ENCODE peak calls at places on chromosomes 2 and 18, in nine cellular contexts. B is activated naive CD8-positive, alpha-beta T cell treated with anti-CD3 and anti-CD28 coated beads, Interleukin-2, amount 50 U/mL, for 24 hours; A is stimulated activated naive CD8-positive, alpha-beta T cell treated with anti-CD3 and anti-CD28 coated beads, Interleukin-15, Interleukin-2, amounts not matched to agents 100 U/mL and 50 U/mL, for 24 hours; P is aorta; L is PC-3; J is upper lobe of right lung; Y is activated B cell treated with CpG ODN at 0.5 μM for 24 hours; S is pancreas; Q is activated CD4-positive, alpha-beta T cell treated with anti-CD3 and anti-CD28 coated beads for 36 hours. X is an unnamed sample.

GRCh38 chr2:5932556-5933469 is 240.6 kb downstream of the SOX11 start:
- ATAC-seq in B (no peak), Y (no peak), S (peak), P (no peak), A (no peak), Q (no peak), L (no peak), J (peak), X (no peak)

GRCh38 chr2:191846787-191847620 is at the start of gene CAVIN2:
- ATAC-seq in B (no peak), L (peak), A (no peak), Q (no peak), Y (no peak), S (peak), J (peak), P (peak), X (no peak)

GRCh38 chr18:54822872-54823845 is 5.1 kb upstream of the RAB27B start:
- ATAC-seq in L (peak), P (no peak), Y (no peak), Q (no peak), A (no peak), B (no peak), S (peak), J (peak), X (no peak)

GRCh38 chr2:161983010-161983651 is 90.9 kb downstream of the DPP4 start:
- ATAC-seq in S (no peak), P (no peak), Q (no peak), L (peak), B (no peak), Y (no peak), A (no peak), J (no peak), X (no peak)

GRCh38 chr2:88100489-88100858 is 27.4 kb downstream of the FABP1 start:
- ATAC-seq in J (no peak), B (no peak), L (no peak), P (no peak), Q (no peak), Y (no peak), A (no peak), S (no peak), X (no peak)

GRCh38 chr2:39516347-39517101 is 79.4 kb upstream of the MAP4K3 start:
- ATAC-seq in Y (no peak), S (peak), P (peak), B (no peak), Q (no peak), J (peak), L (no peak), A (no peak), X (no peak)

GRCh38 chr2:121664713-121665112 is 15.5 kb upstream of the CLASP1 start:
- ATAC-seq in P (no peak), A (no peak), B (no peak), Y (no peak), J (no peak), S (no peak), Q (no peak), L (peak), X (no peak)

GRCh38 chr2:134310450-134311079 is 56.7 kb downstream of the MGAT5 start:
- ATAC-seq in Y (no peak), S (peak), B (no peak), P (peak), L (no peak), Q (no peak), J (no peak), A (no peak), X (no peak)

GRCh38 chr2:64937341-64938230 is 51.6 kb upstream of the SLC1A4 start:
- ATAC-seq in J (peak), Q (no peak), B (no peak), L (no peak), S (peak), A (no peak), Y (peak), P (peak), X (no peak)

GRCh38 chr2:134392689-134393476 is 139.0 kb downstream of the MGAT5 start:
- ATAC-seq in A (no peak), P (peak), Y (no peak), B (no peak), J (no peak), S (peak), L (no peak), Q (no peak), X (no peak)

GRCh38 chr2:171557363-171557762 is 35.1 kb downstream of the CYBRD1 start:
- ATAC-seq in B (no peak), J (no peak), A (no peak), S (no peak), Y (no peak), P (no peak), L (no peak), Q (peak), X (peak)

GRCh38 chr2:106708189-106708588 is 177.8 kb downstream of the ST6GAL2 start:
- ATAC-seq in B (no peak), Y (no peak), Q (no peak), P (no peak), S (no peak), A (no peak), J (no peak), L (no peak), X (no peak)